ENCODE peak calls at places on chromosomes 16 and 17, in ten cellular contexts. W, I, E, J, L, A, O, M, G and S are unnamed samples.

GRCh38 chr17:17416400-17417360 is 60.1 kb upstream of the MED9 start:
- DNase-seq in O (no peak), L (peak; percentile 71), G (no peak), W (peak; percentile 60), J (peak; percentile 62), M (no peak), A (peak; percentile 53), E (no peak), I (peak; percentile 54), S (no peak)

GRCh38 chr17:49879505-49879904 is 31.6 kb upstream of the TAC4 start:
- DNase-seq in W (no peak), J (no peak), I (no peak), L (no peak), O (no peak), E (no peak), A (no peak), M (no peak), G (no peak), S (no peak)

GRCh38 chr17:28545787-28546415 is 6.5 kb downstream of the UNC119 start:
- DNase-seq in I (no peak), J (no peak), M (no peak), E (no peak), W (no peak), G (no peak), A (no peak), L (no peak), O (no peak), S (no peak)

GRCh38 chr17:66399441-66399840 is 97.0 kb downstream of the PRKCA start:
- DNase-seq in E (no peak), O (no peak), G (no peak), W (no peak), M (no peak), A (no peak), L (no peak), J (no peak), I (no peak), S (no peak)

GRCh38 chr17:32483451-32484019 is 3.3 kb upstream of the CDK5R1 start:
- DNase-seq in J (peak; percentile 81), A (peak; percentile 43), O (peak; percentile 89), M (no peak), W (peak; percentile 71), E (peak; percentile 56), G (peak; percentile 59), L (peak; percentile 94), I (no peak), S (no peak)

GRCh38 chr17:35338230-35338629 is 35.2 kb downstream of the SLFN11 start:
- DNase-seq in L (no peak), I (no peak), O (no peak), E (no peak), G (no peak), A (no peak), W (no peak), J (no peak), M (no peak), S (no peak)

GRCh38 chr16:48681520-48681919 is 71.5 kb upstream of the N4BP1 start:
- DNase-seq in W (no peak), J (no peak), L (no peak), M (no peak), I (no peak), G (no peak), E (no peak), A (no peak), O (no peak), S (no peak)

GRCh38 chr17:73291260-73291801 is 20.5 kb downstream of the CDC42EP4 start:
- DNase-seq in M (no peak), E (peak; percentile 58), A (no peak), O (peak; percentile 81), J (peak; percentile 90), I (peak; percentile 89), L (peak; percentile 84), G (peak; percentile 68), W (peak; percentile 64), S (peak; percentile 85)

GRCh38 chr17:30831257-30831656 is 509 bp upstream of the ATAD5 start:
- DNase-seq in J (no peak), I (no peak), W (no peak), M (no peak), E (no peak), L (peak; percentile 14), A (no peak), G (no peak), O (no peak), S (no peak)

GRCh38 chr16:55372792-55373488 is 48.9 kb downstream of the IRX6 start:
- DNase-seq in G (no peak), L (no peak), E (no peak), I (no peak), A (no peak), O (no peak), M (no peak), W (no peak), J (peak; percentile 78), S (no peak)

GRCh38 chr16:24609740-24610420 is 70.5 kb downstream of the RBBP6 start:
- DNase-seq in W (peak; percentile 38), I (peak; percentile 36), E (peak; percentile 42), M (no peak), A (no peak), J (peak; percentile 33), L (peak; percentile 73), G (peak; percentile 69), O (peak; percentile 62), S (no peak)

GRCh38 chr17:5110816-5111215 is 862 bp downstream of the ZNF232 start:
- DNase-seq in M (no peak), I (no peak), L (no peak), E (no peak), A (no peak), G (no peak), W (no peak), O (no peak), J (no peak), S (no peak)
- TF ChIP-seq CTCF in M (no peak), I (no peak), L (no peak), E (no peak), A (no peak), G (no peak), W (no peak), O (no peak), J (no peak), S (no peak)

DNA sequence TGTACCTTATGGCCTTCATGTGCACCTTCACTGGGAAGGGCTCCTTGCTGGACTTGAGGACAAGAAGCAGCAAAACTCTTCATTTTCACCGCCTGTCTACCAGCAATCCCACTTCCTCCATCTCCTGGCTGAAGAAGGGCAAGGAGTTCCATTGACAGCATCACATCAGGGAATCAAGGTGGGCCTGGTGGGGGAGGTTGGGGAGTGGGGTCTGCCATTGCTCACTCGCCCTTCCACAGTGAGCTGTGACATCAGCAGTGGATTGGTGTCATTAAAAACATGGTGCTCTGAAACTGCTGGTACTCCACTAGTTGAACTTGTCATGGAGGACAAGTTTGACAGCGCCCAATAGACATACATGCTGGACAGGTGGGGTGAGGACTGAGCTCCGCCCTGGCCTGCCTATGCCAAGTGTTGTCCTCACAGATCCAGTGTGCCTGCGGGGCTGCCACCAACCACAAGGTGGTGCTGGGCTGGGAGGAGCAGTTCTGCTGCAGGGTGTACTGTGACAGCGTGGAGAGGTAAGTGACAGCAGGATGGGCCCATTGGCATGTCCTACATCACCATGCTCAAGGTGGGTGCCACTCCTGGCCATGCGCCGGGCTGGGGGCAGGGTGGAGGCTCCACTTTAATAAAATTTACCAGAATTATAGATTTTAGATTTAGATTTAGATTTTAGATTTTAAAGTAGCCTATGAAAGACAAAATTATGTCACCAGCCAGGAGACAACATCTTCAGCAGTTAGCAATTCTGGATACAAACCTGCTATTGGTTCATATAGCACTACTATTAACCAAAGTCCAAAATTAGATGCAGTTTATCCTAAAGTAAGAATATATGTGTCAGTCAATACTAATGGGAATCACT is 1729.1 kb downstream of the TP53TG3F start:
- DNase-seq in W (no peak), E (no peak), I (no peak), G (no peak), A (no peak), M (no peak), J (no peak), L (no peak), O (no peak), S (no peak)
- TF ChIP-seq CTCF in W (peak; percentile 10), E (no peak), I (peak; percentile 67), G (no peak), A (no peak), M (no peak), J (no peak), L (no peak), O (no peak), S (no peak)

GRCh38 chr16:10988879-10989278 is 44.5 kb downstream of the CLEC16A start:
- DNase-seq in E (no peak), I (no peak), G (no peak), J (no peak), L (no peak), O (no peak), W (no peak), M (no peak), A (no peak), S (no peak)

GRCh38 chr16:10990378-10990777 is 46.0 kb downstream of the CLEC16A start:
- DNase-seq in J (no peak), O (no peak), M (no peak), W (no peak), I (no peak), G (no peak), A (no peak), L (no peak), E (no peak), S (no peak)

GRCh38 chr16:10989494-10989893 is 45.1 kb downstream of the CLEC16A start:
- DNase-seq in A (no peak), W (no peak), O (no peak), I (no peak), L (no peak), E (no peak), J (no peak), G (no peak), M (no peak), S (no peak)

GRCh38 chr16:10987361-10988163 is 43.2 kb downstream of the CLEC16A start:
- DNase-seq in A (no peak), E (no peak), G (no peak), I (peak; percentile 64), J (no peak), L (no peak), M (no peak), W (no peak), O (no peak), S (no peak)

DNA sequence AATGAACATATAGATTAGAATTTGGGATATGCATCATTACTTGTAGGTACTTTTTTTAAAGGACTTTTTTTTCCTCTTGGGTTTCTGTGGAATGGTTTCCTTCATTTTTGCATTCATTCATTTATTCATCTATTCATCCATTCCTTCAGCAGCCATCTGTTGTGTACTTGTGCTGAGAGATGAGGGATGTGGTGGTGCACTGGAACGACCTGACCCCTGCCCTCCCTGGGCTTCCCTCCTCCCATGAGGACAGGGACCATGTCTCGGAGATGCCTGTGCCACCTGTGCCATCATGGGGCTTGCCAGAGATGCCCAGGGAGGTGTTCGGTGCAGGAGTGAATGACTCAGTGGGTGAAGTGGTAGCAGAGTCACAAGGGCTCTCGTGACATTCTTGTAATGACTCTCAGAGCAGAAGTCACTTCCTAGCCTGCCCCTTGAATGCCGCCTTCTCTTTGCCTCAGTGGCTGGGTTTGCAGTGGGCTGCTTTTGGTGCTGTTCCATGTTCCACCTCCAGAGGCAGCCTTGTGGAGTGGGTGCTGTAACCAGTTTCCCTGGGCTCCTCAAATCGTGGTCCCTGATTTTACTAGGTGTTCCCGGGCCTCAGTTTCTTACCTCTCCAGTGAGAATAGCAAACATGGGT is 43.9 kb downstream of the CLEC16A start:
- DNase-seq in G (no peak), J (no peak), M (no peak), L (no peak), I (no peak), O (no peak), E (no peak), A (peak; percentile 32), W (no peak), S (no peak)
- TF ChIP-seq CTCF in G (no peak), J (peak; percentile 15), M (peak; percentile 18), L (peak; percentile 52), I (peak; percentile 51), O (no peak), E (peak; percentile 14), A (peak; percentile 32), W (peak; percentile 71), S (peak; percentile 46)

GRCh38 chr16:12271006-12271405 is 294.5 kb downstream of the SNX29 start:
- DNase-seq in M (no peak), W (no peak), G (no peak), O (no peak), A (no peak), I (peak; percentile 19), L (peak; percentile 11), J (no peak), E (no peak), S (no peak)
- TF ChIP-seq CTCF in M (no peak), W (peak; percentile 73), G (no peak), O (peak; percentile 35), A (no peak), I (no peak), L (peak; percentile 33), J (no peak), E (no peak), S (no peak)